ENCODE peak calls at places on chromosomes 7 and 10, in six cellular contexts. S, K, G, C, J and B are unnamed samples.

GRCh38 chr7:45151967-45152366 is 5.6 kb upstream of the RAMP3 start:
- DNase-seq in G (no peak), J (no peak), K (no peak), S (no peak), C (no peak), B (no peak)

GRCh38 chr7:44282601-44283171 is 42.7 kb downstream of the CAMK2B start:
- DNase-seq in G (peak), C (no peak), K (no peak), S (no peak), J (no peak), B (no peak)

GRCh38 chr7:64544010-64544409 is 18.9 kb downstream of the ZNF680 start:
- DNase-seq in G (no peak), J (no peak), S (no peak), C (no peak), K (no peak), B (no peak)

GRCh38 chr10:51699145-51699474 is 285 bp downstream of the CSTF2T start:
- DNase-seq in K (peak), S (no peak), G (peak), J (no peak), C (no peak), B (no peak)

GRCh38 chr7:101112233-101112632 is 14.7 kb upstream of the SERPINE1 start:
- DNase-seq in J (no peak), K (no peak), G (no peak), S (no peak), C (no peak), B (no peak)

GRCh38 chr7:123594813-123595241 is 6.8 kb upstream of the ASB15 start:
- DNase-seq in K (no peak), S (no peak), C (no peak), J (no peak), G (peak), B (no peak)

GRCh38 chr10:97319671-97320479 is 804 bp downstream of the FRAT1 start:
- DNase-seq in J (no peak), C (peak), G (peak), K (peak), S (no peak), B (no peak)

GRCh38 chr7:69436944-69437343 is 161.3 kb upstream of the AUTS2 start:
- DNase-seq in K (no peak), S (no peak), G (no peak), C (no peak), J (no peak), B (no peak)

GRCh38 chr7:56079450-56080185 is 13.1 kb downstream of the PHKG1 start:
- DNase-seq in J (peak), G (peak), K (no peak), S (no peak), C (peak), B (no peak)

GRCh38 chr10:63675171-63675570 is 154.0 kb downstream of the REEP3 start:
- DNase-seq in K (no peak), G (no peak), J (no peak), C (no peak), S (no peak), B (no peak)

GRCh38 chr10:114284346-114285071 is 45.5 kb downstream of the VWA2 start:
- DNase-seq in G (peak), K (no peak), C (no peak), J (no peak), S (no peak), B (no peak)

GRCh38 chr7:128937647-128938523 is at the start of gene IRF5:
- DNase-seq in J (peak), C (peak), K (no peak), G (peak), S (peak), B (no peak)

GRCh38 chr10:71512794-71513379 is 116.2 kb downstream of the CDH23 start:
- DNase-seq in K (no peak), J (peak), C (peak), G (no peak), S (peak), B (no peak)

GRCh38 chr10:33116293-33116697 is 158.3 kb upstream of the ITGB1 start:
- DNase-seq in S (peak), J (no peak), K (no peak), G (no peak), C (no peak), B (no peak)

GRCh38 chr10:5659702-5660528 is 6.5 kb downstream of the ASB13 start:
- DNase-seq in C (peak), S (peak), G (no peak), K (no peak), J (no peak), B (no peak)

GRCh38 chr10:1626410-1626809 is 110.9 kb downstream of the ADARB2 start:
- DNase-seq in G (no peak), C (no peak), K (no peak), S (no peak), J (no peak), B (no peak)

GRCh38 chr10:110667620-110668343 is 23.6 kb downstream of the RBM20 start:
- DNase-seq in S (no peak), J (no peak), C (no peak), G (no peak), K (no peak), B (no peak)

GRCh38 chr7:130281227-130281626 is 11.7 kb upstream of the CPA4 start:
- DNase-seq in G (no peak), C (no peak), K (no peak), S (no peak), J (no peak), B (no peak)

GRCh38 chr7:111103678-111104274 is 12.8 kb downstream of the LRRN3 start:
- DNase-seq in J (no peak), S (no peak), G (no peak), C (no peak), K (no peak), B (no peak)

GRCh38 chr7:31982962-31983361 is 87.2 kb downstream of the PDE1C start:
- DNase-seq in S (no peak), C (no peak), J (no peak), G (no peak), K (no peak), B (no peak)

GRCh38 chr7:42922017-42922753 is 9.8 kb downstream of the PSMA2 start:
- DNase-seq in G (no peak), S (no peak), J (no peak), C (no peak), K (no peak), B (no peak)

GRCh38 chr10:124307531-124308350 is 111.0 kb downstream of the OAT start:
- DNase-seq in C (no peak), S (no peak), K (no peak), G (no peak), J (no peak), B (no peak)

GRCh38 chr7:141231018-141231792 is 157.3 kb downstream of the TMEM178B start:
- DNase-seq in S (peak), J (no peak), K (no peak), C (no peak), G (no peak), B (no peak)

GRCh38 chr7:47518827-47519226 is 63.1 kb downstream of the TNS3 start:
- DNase-seq in C (no peak), G (peak), J (no peak), S (no peak), K (no peak), B (no peak)

GRCh38 chr7:47521816-47522561 is 59.9 kb downstream of the TNS3 start:
- DNase-seq in G (peak), S (no peak), J (no peak), K (no peak), C (no peak), B (no peak)

GRCh38 chr7:47521041-47521795 is 60.7 kb downstream of the TNS3 start:
- DNase-seq in J (no peak), C (no peak), K (no peak), G (peak), S (no peak), B (no peak)

GRCh38 chr7:47517821-47518480 is 64.0 kb downstream of the TNS3 start:
- DNase-seq in J (no peak), K (no peak), C (no peak), G (peak), S (no peak), B (no peak)

GRCh38 chr7:47520408-47520807 is 61.5 kb downstream of the TNS3 start:
- DNase-seq in K (no peak), J (no peak), S (no peak), C (no peak), G (peak), B (no peak)
- TF ChIP-seq POLR2AphosphoS5 in K (no peak), J (no peak), S (no peak), C (no peak), G (no peak), B (no peak)

GRCh38 chr7:27184342-27185012 is 555 bp downstream of the HOXA11 start:
- DNase-seq in C (peak), S (no peak), J (peak), K (no peak), G (peak), B (no peak)
- TF ChIP-seq POLR2AphosphoS5 in C (no peak), S (no peak), J (peak), K (no peak), G (peak), B (no peak)

GRCh38 chr7:115056019-115056418 is 134.1 kb downstream of the MDFIC start:
- DNase-seq in C (no peak), S (no peak), J (no peak), G (no peak), K (no peak), B (no peak)
- TF ChIP-seq POLR2AphosphoS5 in C (no peak), S (no peak), J (no peak), G (no peak), K (no peak), B (no peak)

DNA sequence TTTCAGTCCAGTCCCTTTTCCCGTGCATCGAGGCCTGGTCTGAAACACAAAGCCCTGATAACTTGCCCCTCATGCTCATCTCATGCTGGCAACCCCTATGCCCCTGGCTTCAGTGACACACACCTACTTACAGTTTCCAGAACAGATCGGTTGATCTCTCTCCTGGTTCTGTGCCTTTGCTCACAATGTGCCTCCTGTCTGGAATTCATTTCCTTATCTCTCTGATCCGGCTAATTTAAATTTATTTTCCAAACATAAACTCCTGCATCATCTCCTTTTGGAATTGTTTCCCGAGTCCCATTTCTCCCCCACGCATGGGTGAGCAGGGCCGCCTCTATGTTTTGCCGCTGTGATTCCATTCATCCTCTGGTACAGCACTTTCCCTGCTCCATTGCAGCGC is 25.9 kb upstream of the FZD8 start:
- DNase-seq in G (no peak), J (no peak), C (no peak), K (no peak), S (no peak), B (no peak)
- TF ChIP-seq POLR2AphosphoS5 in G (no peak), J (no peak), C (no peak), K (no peak), S (no peak), B (no peak)

GRCh38 chr7:33072471-33072870 is 9.9 kb upstream of the NT5C3A start:
- DNase-seq in C (no peak), G (no peak), K (no peak), J (peak), S (no peak), B (no peak)
- TF ChIP-seq POLR2AphosphoS5 in C (no peak), G (no peak), K (no peak), J (peak), S (no peak), B (no peak)

GRCh38 chr7:108015740-108016139 is 12.8 kb upstream of the LAMB1 start:
- DNase-seq in S (no peak), K (no peak), G (no peak), J (no peak), C (no peak), B (no peak)

GRCh38 chr7:108016841-108017775 is 14.1 kb upstream of the LAMB1 start:
- DNase-seq in G (no peak), S (peak), K (no peak), J (no peak), C (no peak), B (no peak)

GRCh38 chr7:108014200-108014599 is 11.2 kb upstream of the LAMB1 start:
- DNase-seq in C (no peak), K (no peak), G (no peak), S (no peak), J (no peak), B (no peak)

GRCh38 chr7:108012499-108013430 is 9.8 kb upstream of the LAMB1 start:
- DNase-seq in C (no peak), J (no peak), K (peak), G (no peak), S (no peak), B (no peak)

DNA sequence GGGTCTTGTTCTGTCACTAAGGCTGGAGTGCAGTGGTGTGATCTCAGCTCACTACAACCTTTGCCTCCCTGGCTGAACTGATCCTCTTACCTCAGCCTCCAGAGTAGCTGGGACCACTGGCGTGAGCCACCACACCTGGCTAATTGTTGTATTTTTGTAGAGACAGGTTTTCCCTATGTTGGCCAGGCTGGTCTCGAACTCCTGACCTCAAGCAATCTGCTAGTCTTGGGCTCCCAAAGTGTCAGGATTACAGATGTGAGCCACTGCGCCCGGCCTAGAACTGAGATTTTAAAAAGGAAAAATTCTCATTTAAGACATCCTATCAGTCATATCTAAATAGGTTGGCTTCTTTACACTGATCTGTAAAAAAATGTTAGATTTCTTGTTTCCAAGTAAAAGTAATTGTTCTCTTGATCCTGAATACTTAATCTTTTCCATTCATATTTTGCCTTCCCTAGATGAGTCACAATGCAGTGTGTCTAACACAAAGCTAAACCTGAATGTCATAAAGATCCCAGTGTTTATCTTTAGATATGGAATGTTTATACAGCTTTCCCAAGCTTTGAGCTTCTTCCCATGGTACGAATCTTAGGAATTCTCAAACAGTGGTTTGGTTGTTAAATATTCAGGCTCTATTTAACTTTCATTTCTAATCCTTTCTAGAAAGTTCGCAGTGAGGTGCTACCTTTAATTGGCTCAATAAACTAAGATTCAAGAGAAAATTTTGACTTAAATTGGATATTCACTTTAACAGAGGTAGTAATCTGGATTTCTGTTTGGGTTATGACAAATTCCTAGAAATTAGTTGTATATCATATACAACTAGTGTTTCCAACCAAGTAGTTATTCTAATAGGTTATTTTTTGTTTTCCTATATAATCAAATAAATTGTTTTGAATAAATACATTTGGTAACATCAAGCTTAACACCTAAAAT is 12.1 kb upstream of the LAMB1 start:
- DNase-seq in S (peak), C (no peak), J (no peak), K (no peak), G (no peak), B (no peak)
- TF ChIP-seq POLR2AphosphoS5 in S (no peak), C (no peak), J (no peak), K (no peak), G (no peak), B (no peak)

DNA sequence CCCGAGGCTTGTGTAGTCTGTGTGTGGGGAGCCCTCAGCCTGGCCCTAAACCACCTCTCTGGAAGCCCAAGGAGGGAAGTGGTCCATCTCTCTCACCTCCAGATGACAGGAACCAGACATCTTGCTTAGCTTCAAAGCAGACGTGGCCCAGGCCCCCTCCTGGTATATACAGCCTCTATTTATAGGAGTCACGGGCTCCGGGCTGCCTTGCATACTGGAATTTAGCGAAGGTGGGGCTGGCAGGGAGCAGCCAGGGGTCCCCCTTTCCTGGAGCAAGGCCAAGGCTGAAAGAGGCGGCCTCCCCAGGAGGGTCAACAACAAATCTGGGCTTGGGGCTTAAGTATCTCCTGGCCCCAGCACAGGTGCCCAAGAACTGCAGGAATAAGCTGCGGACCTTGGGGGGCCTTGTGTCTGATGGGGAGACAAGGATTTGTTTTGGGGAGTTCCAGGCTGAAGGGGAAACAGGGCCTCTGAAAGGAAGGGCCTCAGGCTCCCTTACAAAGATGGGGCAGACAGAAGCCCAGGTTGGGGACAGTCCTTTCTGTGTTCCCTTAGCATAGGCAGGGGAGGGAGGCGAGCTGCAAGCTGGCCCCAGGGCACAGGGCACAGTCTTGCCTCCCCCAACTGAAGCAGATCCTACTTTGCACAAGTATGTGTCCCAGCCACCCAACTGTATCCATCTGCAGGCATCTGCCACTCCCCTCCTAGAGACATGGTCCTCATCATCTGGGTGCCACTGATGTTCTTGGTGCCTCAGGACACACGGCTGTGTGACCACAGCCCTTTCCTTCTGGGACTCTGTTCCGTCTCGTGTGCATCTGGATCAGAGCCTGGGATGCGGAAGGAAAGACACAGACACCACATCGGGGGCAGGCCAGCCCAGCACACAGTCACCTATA is 11.9 kb downstream of the ZCCHC24 start:
- DNase-seq in G (peak), K (no peak), C (no peak), J (no peak), S (no peak), B (no peak)
- TF ChIP-seq POLR2AphosphoS5 in G (no peak), K (no peak), C (no peak), J (no peak), S (no peak), B (no peak)

DNA sequence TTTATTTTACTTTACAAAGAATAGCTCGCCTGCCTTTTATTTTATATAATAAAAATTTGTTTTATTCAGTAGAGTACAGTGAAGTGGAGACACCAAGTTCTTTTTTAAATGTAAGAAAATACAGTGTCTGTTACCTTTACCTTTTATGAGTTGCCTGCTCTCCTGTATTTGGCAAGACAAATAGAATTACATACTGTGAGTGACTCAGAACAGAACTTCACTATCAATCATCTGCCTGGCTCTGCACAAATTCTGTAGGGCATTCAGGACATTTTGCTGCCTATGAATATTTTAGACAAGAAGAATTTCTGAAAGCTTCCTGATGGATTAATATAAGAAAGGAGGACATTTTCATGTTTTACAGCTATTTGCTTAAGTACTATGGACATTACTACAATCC is 135.5 kb upstream of the PHF14 start:
- DNase-seq in C (no peak), S (no peak), G (no peak), K (no peak), J (no peak), B (no peak)
- TF ChIP-seq POLR2AphosphoS5 in C (no peak), S (no peak), G (no peak), K (no peak), J (no peak), B (no peak)

GRCh38 chr7:49706106-49706505 is 67.3 kb upstream of the VWC2 start:
- DNase-seq in C (no peak), K (no peak), S (no peak), J (no peak), G (no peak), B (no peak)
- TF ChIP-seq POLR2AphosphoS5 in C (no peak), K (no peak), S (no peak), J (no peak), G (no peak), B (no peak)

GRCh38 chr10:103125323-103126267 is 67.5 kb downstream of the NT5C2 start:
- DNase-seq in K (peak), J (no peak), C (no peak), G (no peak), S (no peak), B (no peak)

GRCh38 chr10:103130910-103131309 is 62.2 kb downstream of the NT5C2 start:
- DNase-seq in K (no peak), G (no peak), C (no peak), J (no peak), S (no peak), B (no peak)

GRCh38 chr10:103123282-103124033 is 69.6 kb downstream of the NT5C2 start:
- DNase-seq in C (no peak), J (no peak), K (no peak), G (no peak), S (no peak), B (no peak)

GRCh38 chr10:103124420-103125096 is 68.5 kb downstream of the NT5C2 start:
- DNase-seq in K (no peak), C (no peak), G (no peak), J (no peak), S (no peak), B (no peak)

GRCh38 chr10:103127241-103127640 is 65.8 kb downstream of the NT5C2 start:
- DNase-seq in J (no peak), S (no peak), K (no peak), G (no peak), C (no peak), B (no peak)
- TF ChIP-seq POLR2AphosphoS5 in J (no peak), S (no peak), K (no peak), G (no peak), C (no peak), B (no peak)